ENCODE peak calls at places on chromosomes 6 and 20, in eight cellular contexts. R is ovary; F is A549; E is Caco-2; S is ascending aorta; I is fibroblast of lung; D is heart left ventricle; N is CD4-positive, alpha-beta memory T cell. W is an unnamed sample.

GRCh38 chr6:12158686-12159415 is 131.3 kb upstream of the EDN1 start:
- DNase-seq in D (no peak), S (no peak), R (no peak), N (no peak), E (no peak), I (no peak), F (no peak), W (no peak)

GRCh38 chr6:42230320-42231034 is 12.8 kb upstream of the MRPS10 start:
- DNase-seq in F (no peak), I (peak; percentile 47), E (peak; percentile 29), N (no peak), D (no peak), R (peak; percentile 55), S (no peak), W (no peak)

GRCh38 chr20:57291003-57291402 is 24.6 kb upstream of the BMP7 start:
- DNase-seq in S (no peak), F (no peak), I (no peak), N (no peak), E (peak; percentile 66), R (no peak), D (no peak), W (no peak)

GRCh38 chr20:17042122-17042521 is 184.7 kb upstream of the PCSK2 start:
- DNase-seq in D (no peak), I (no peak), E (no peak), F (no peak), S (no peak), R (no peak), N (no peak), W (no peak)

GRCh38 chr6:151225919-151226318 is 13.8 kb upstream of the AKAP12 start:
- DNase-seq in I (no peak), E (peak; percentile 10), F (no peak), N (no peak), R (no peak), S (no peak), D (no peak), W (no peak)

GRCh38 chr6:135657207-135657606 is 159.7 kb upstream of the AHI1 start:
- DNase-seq in F (no peak), I (no peak), R (no peak), S (no peak), E (no peak), N (no peak), D (no peak), W (no peak)

GRCh38 chr6:3455121-3455489 is 1.7 kb downstream of the SLC22A23 start:
- DNase-seq in N (peak; percentile 77), E (peak; percentile 23), I (no peak), D (no peak), R (no peak), S (no peak), F (no peak), W (peak; percentile 31)

GRCh38 chr20:46458891-46459750 is 52.7 kb upstream of the ELMO2 start:
- DNase-seq in S (no peak), I (peak; percentile 23), D (no peak), R (peak; percentile 22), E (peak; percentile 62), N (peak; percentile 1), F (no peak), W (no peak)

GRCh38 chr20:3785240-3786125 is 1.1 kb downstream of the CENPB start:
- DNase-seq in N (no peak), E (no peak), S (no peak), R (no peak), I (no peak), F (no peak), D (no peak), W (no peak)

GRCh38 chr6:2958331-2958711 is 13.0 kb downstream of the SERPINB6 start:
- DNase-seq in E (no peak), S (peak; percentile 67), D (peak; percentile 76), F (no peak), N (no peak), R (no peak), I (no peak), W (no peak)

GRCh38 chr6:28772480-28773381 is 151.1 kb downstream of the TRIM27 start:
- DNase-seq in S (no peak), N (no peak), I (no peak), E (no peak), D (no peak), R (no peak), F (no peak), W (no peak)

GRCh38 chr6:28774292-28775051 is 149.3 kb downstream of the TRIM27 start:
- DNase-seq in S (no peak), I (no peak), D (no peak), N (no peak), F (no peak), E (no peak), R (no peak), W (no peak)

GRCh38 chr6:28770732-28771131 is 153.1 kb downstream of the TRIM27 start:
- DNase-seq in S (no peak), F (no peak), D (no peak), I (no peak), R (no peak), E (no peak), N (no peak), W (no peak)

GRCh38 chr6:28769626-28770402 is 154.0 kb downstream of the TRIM27 start:
- DNase-seq in R (no peak), D (no peak), F (peak; percentile 61), E (peak; percentile 39), I (peak; percentile 14), N (no peak), S (no peak), W (peak; percentile 43)

DNA sequence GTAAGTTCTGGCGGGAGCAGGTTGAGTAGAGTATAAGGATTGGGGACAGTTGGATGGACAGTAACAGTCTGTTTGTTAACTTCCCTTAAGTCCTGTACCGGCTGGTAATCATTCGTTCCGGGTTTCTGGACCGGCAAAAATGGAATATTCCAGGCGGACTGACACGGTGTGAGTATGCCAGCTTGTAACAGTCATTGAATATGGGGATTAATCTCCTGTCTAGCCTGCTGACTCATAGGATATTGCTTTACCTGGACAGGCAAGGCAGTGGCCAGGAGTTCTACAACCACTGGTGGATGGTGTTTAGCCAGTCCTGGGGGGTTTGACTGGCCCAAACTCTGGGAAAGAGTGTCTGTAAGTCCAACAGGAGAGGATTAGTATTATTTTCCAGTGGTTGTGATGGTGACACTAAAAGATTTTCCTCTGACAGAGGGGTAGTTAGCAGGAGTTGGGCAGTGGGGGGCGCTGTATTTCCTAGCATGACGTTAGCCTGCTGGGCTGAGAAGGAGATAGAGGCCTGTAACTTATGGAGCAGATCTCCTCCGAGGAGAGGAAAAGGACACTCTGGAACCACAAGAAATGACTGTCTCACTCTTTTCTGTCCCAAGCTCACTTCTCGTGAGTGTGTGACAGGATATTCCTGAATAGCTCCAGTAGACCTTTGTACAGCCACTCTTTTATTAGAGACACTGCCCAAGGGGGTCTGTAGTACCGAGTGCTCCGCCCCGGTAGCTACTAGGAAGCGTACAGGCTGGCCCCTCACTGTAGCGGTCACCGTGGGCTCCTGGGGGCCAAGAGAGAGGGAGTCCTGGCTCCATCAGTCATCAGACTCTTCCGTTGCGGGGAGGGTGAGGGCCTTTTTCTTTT is 152.2 kb downstream of the TRIM27 start:
- DNase-seq in D (no peak), S (no peak), N (no peak), F (no peak), E (no peak), R (no peak), I (no peak), W (no peak)
- H3K9me3 ChIP-seq in D (no peaks in the 10 kb centered on the region), S (no peaks in the 10 kb centered on the region), N (no peaks in the 10 kb centered on the region), F (no peaks in the 10 kb centered on the region), E (no peaks in the 10 kb centered on the region), R (peaks cover 3% of the 10 kb centered on the region), I (no peaks in the 10 kb centered on the region), W (no peaks in the 10 kb centered on the region)

DNA sequence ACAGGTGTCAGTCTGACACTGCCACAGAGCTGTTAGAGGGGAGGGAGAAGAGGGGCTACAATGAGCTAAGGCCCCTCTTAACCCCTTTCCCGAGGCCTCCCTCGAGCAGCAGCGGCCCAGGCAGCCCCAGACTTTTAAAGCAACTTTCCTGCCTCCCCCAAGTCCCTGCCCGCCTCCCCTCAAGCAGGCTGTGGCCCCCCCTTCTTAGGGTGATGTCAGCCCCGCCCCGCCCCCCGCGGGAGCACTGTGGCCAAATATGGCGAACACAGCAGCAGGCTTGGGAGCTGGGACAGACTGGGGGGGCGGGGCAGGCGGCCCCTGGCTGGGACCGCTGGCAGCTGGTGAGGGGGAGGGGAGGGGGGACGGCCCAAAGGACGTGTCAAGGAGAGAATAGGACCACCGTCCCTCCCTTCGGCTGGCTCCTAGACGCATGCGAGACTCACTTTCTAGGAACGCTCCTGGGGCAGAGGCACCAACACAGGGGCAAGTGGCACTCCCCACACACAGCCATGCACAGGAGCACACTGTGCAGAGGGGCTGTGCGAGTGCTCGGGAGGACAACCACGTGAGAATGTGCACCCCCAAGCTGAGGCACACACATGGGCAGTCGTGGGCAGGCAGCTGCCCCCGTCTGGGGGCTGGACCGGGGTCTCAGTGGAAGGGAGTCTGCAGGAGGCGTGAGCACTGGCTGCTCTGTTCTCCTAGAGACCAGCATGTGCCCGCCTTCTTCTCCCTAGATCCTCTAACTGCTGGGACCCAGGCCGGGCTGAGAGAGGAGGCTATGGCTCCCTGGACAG is 6.7 kb downstream of the TEAD3 start:
- DNase-seq in N (no peak), S (peak; percentile 97), E (no peak), I (peak; percentile 84), R (peak; percentile 92), D (peak; percentile 89), F (no peak), W (no peak)
- H3K4me3 ChIP-seq in N (no peak overlapping the region), S (peak overlapping the region; percentile 34), E (no peak overlapping the region), I (peak overlapping the region; percentile 22), R (peak overlapping the region; percentile 32), D (peak overlapping the region; percentile 34), F (no peak overlapping the region), W (no peak overlapping the region)

DNA sequence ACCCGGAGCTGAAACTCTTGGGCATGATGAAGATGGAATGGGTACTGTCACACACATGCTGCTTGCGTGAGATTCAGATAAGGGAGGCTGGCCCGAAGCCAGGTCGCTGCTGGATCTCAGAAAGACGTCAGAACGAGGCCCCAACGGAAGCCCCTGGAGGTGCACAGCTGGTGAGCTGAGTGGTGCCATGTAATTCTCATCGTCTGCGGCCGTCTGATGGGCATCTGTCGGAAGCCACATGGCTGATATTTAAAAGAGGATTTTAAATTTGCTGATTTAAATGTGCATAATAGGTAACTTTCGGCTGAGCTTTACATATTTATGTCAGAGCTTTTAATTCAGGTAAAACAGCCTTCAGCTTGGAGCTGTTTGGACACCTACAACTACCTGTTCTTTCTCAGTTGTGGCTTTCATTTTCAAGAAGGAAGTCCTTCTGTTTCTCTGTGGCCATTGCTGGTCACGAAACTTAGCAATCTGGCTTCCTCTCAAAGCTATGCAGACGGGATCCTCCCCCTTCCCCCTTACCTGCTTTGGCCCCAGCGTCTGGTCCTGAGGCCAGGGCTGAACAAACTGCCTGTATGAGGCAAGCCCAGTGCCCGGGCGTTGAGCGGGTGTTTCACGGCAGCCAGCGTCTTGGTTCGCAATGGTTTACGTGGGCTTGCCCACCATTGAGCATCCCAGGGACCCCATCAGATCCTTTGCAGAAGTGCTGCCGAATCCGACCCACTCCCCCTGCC is 9.2 kb downstream of the SLCO4A1 start:
- DNase-seq in D (no peak), S (peak; percentile 78), E (peak; percentile 69), N (peak; percentile 91), I (peak; percentile 64), R (peak; percentile 77), F (no peak), W (no peak)
- H3K4me1 ChIP-seq in D (peaks cover 36% of the 10 kb centered on the region), S (peaks cover 14% of the 10 kb centered on the region), E (peaks cover 28% of the 10 kb centered on the region), N (peaks cover 38% of the 10 kb centered on the region), I (peaks cover 13% of the 10 kb centered on the region), R (peaks cover 33% of the 10 kb centered on the region), F (peaks cover 19% of the 10 kb centered on the region), W (no peaks in the 10 kb centered on the region)

DNA sequence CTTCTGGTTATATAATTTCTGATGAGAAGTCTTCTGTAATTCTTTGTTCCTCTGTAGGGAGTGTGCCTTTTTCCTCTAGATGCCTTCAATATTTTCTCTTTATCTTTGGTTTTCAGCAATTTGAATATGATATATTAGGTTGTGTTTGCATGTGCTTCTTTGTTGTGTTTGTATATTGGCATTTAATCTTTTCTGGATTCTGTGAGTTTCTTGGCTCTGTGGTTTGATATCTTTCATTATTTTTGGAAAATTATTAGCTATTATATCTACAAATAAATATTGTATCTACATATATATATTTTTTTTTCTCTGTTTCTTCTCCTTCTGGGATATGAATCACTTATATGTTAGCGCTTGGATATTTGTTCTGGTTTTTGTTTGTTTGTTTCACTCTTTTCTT is 9.1 kb upstream of the DBNDD2 start:
- DNase-seq in E (no peak), D (no peak), S (no peak), F (no peak), I (no peak), N (no peak), R (no peak), W (no peak)
- H3K9me3 ChIP-seq in E (peaks cover 38% of the 10 kb centered on the region), D (no peaks in the 10 kb centered on the region), S (no peaks in the 10 kb centered on the region), F (peaks cover 21% of the 10 kb centered on the region), I (no peaks in the 10 kb centered on the region), N (no peaks in the 10 kb centered on the region), R (peaks cover 5% of the 10 kb centered on the region), W (peaks cover 25% of the 10 kb centered on the region)